ENCODE peak calls at places on chromosomes 3 and 15, in seven cellular contexts. One of them, this sample, is unnamed.

GRCh38 chr3:171339606-171340005 is 120.6 kb downstream of the TNIK start:
- DNase-seq in PC-9: no peak
- DNase-seq in H1: no peak
- DNase-seq in adrenal gland: no peak
- DNase-seq in Karpas-422: no peak
- DNase-seq in A673: no peak
- DNase-seq in pancreas: peak; percentile 87
- DNase-seq in this sample: peak; percentile 75

GRCh38 chr3:104933981-104934380 is 432.7 kb upstream of the ALCAM start:
- DNase-seq in PC-9: no peak
- DNase-seq in pancreas: no peak
- DNase-seq in H1: no peak
- DNase-seq in A673: no peak
- DNase-seq in Karpas-422: no peak
- DNase-seq in adrenal gland: no peak
- DNase-seq in this sample: no peak

GRCh38 chr15:35603298-35603697 is 57.3 kb upstream of the DPH6 start:
- DNase-seq in adrenal gland: no peak
- DNase-seq in H1: no peak
- DNase-seq in pancreas: no peak
- DNase-seq in Karpas-422: no peak
- DNase-seq in PC-9: no peak
- DNase-seq in A673: no peak
- DNase-seq in this sample: no peak

GRCh38 chr3:124707667-124708066 is 22.6 kb upstream of the UMPS start:
- DNase-seq in pancreas: no peak
- DNase-seq in H1: no peak
- DNase-seq in A673: peak; percentile 96
- DNase-seq in PC-9: peak; percentile 35
- DNase-seq in Karpas-422: no peak
- DNase-seq in adrenal gland: no peak
- DNase-seq in this sample: no peak

GRCh38 chr3:54888162-54888561 is 39.7 kb downstream of the LRTM1 start:
- DNase-seq in pancreas: no peak
- DNase-seq in PC-9: no peak
- DNase-seq in Karpas-422: no peak
- DNase-seq in adrenal gland: no peak
- DNase-seq in H1: no peak
- DNase-seq in A673: no peak
- DNase-seq in this sample: no peak

GRCh38 chr3:43423142-43423541 is 136.8 kb downstream of the SNRK start:
- DNase-seq in Karpas-422: no peak
- DNase-seq in H1: no peak
- DNase-seq in PC-9: no peak
- DNase-seq in pancreas: peak; percentile 84
- DNase-seq in adrenal gland: peak; percentile 76
- DNase-seq in A673: peak; percentile 1
- DNase-seq in this sample: no peak

GRCh38 chr3:23666818-23667217 is 138.9 kb upstream of the UBE2E1 start:
- DNase-seq in adrenal gland: no peak
- DNase-seq in PC-9: no peak
- DNase-seq in Karpas-422: no peak
- DNase-seq in A673: no peak
- DNase-seq in H1: no peak
- DNase-seq in pancreas: no peak
- DNase-seq in this sample: no peak

GRCh38 chr3:153260681-153261080 is 98.7 kb downstream of the RAP2B start:
- DNase-seq in pancreas: no peak
- DNase-seq in adrenal gland: no peak
- DNase-seq in H1: no peak
- DNase-seq in A673: no peak
- DNase-seq in Karpas-422: no peak
- DNase-seq in PC-9: peak; percentile 46
- DNase-seq in this sample: peak; percentile 35

GRCh38 chr3:61979645-61980430 is 393.5 kb downstream of the FEZF2 start:
- DNase-seq in A673: peak; percentile 27
- DNase-seq in Karpas-422: no peak
- DNase-seq in pancreas: no peak
- DNase-seq in H1: no peak
- DNase-seq in PC-9: no peak
- DNase-seq in adrenal gland: no peak
- DNase-seq in this sample: no peak

GRCh38 chr3:66200147-66200546 is 20.7 kb upstream of the SLC25A26 start:
- DNase-seq in A673: peak; percentile 23
- DNase-seq in PC-9: no peak
- DNase-seq in Karpas-422: no peak
- DNase-seq in adrenal gland: no peak
- DNase-seq in pancreas: no peak
- DNase-seq in H1: no peak
- DNase-seq in this sample: no peak

GRCh38 chr3:123226549-123226948 is 24.8 kb downstream of the SEC22A start:
- DNase-seq in pancreas: no peak
- DNase-seq in PC-9: no peak
- DNase-seq in A673: no peak
- DNase-seq in adrenal gland: no peak
- DNase-seq in H1: no peak
- DNase-seq in Karpas-422: no peak
- DNase-seq in this sample: no peak

GRCh38 chr3:134427400-134428111 is 53.3 kb upstream of the AMOTL2 start:
- DNase-seq in Karpas-422: no peak
- DNase-seq in adrenal gland: no peak
- DNase-seq in pancreas: peak; percentile 38
- DNase-seq in H1: no peak
- DNase-seq in PC-9: peak; percentile 93
- DNase-seq in A673: no peak
- DNase-seq in this sample: no peak

GRCh38 chr3:106454497-106454896 is 585.7 kb upstream of the CBLB start:
- DNase-seq in adrenal gland: no peak
- DNase-seq in A673: no peak
- DNase-seq in PC-9: no peak
- DNase-seq in H1: no peak
- DNase-seq in Karpas-422: no peak
- DNase-seq in pancreas: no peak
- DNase-seq in this sample: no peak

GRCh38 chr15:60972301-60972700 is 256.8 kb downstream of the RORA start:
- DNase-seq in pancreas: no peak
- DNase-seq in H1: no peak
- DNase-seq in A673: no peak
- DNase-seq in adrenal gland: no peak
- DNase-seq in PC-9: no peak
- DNase-seq in Karpas-422: no peak
- DNase-seq in this sample: no peak

GRCh38 chr3:186609247-186609868 is 3.5 kb upstream of the AHSG start:
- DNase-seq in adrenal gland: no peak
- DNase-seq in H1: no peak
- DNase-seq in PC-9: peak; percentile 42
- DNase-seq in A673: no peak
- DNase-seq in pancreas: peak; percentile 64
- DNase-seq in Karpas-422: peak; percentile 84
- DNase-seq in this sample: no peak

GRCh38 chr3:39099738-39100499 is 7.5 kb downstream of the GORASP1 start:
- DNase-seq in pancreas: no peak
- DNase-seq in Karpas-422: no peak
- DNase-seq in H1: peak; percentile 35
- DNase-seq in PC-9: no peak
- DNase-seq in A673: no peak
- DNase-seq in adrenal gland: no peak
- DNase-seq in this sample: no peak

GRCh38 chr15:67107014-67107812 is 41.8 kb downstream of the SMAD3 start:
- DNase-seq in pancreas: peak; percentile 86
- DNase-seq in A673: peak; percentile 70
- DNase-seq in H1: no peak
- DNase-seq in adrenal gland: peak; percentile 50
- DNase-seq in PC-9: peak; percentile 86
- DNase-seq in Karpas-422: no peak
- DNase-seq in this sample: peak; percentile 72

GRCh38 chr3:190996376-190996775 is 133.9 kb upstream of the GMNC start:
- DNase-seq in pancreas: no peak
- DNase-seq in Karpas-422: no peak
- DNase-seq in H1: no peak
- DNase-seq in A673: no peak
- DNase-seq in adrenal gland: no peak
- DNase-seq in PC-9: no peak
- DNase-seq in this sample: no peak

GRCh38 chr15:38885477-38885952 is 320.9 kb upstream of the RASGRP1 start:
- DNase-seq in PC-9: no peak
- DNase-seq in H1: no peak
- DNase-seq in adrenal gland: no peak
- DNase-seq in A673: no peak
- DNase-seq in pancreas: no peak
- DNase-seq in Karpas-422: no peak
- DNase-seq in this sample: no peak

GRCh38 chr15:65330934-65331645 is 26.6 kb downstream of the RNU5B-1 start:
- DNase-seq in Karpas-422: no peak
- DNase-seq in A673: no peak
- DNase-seq in H1: no peak
- DNase-seq in adrenal gland: no peak
- DNase-seq in PC-9: no peak
- DNase-seq in pancreas: no peak
- DNase-seq in this sample: no peak

GRCh38 chr3:48334605-48335004 is 1.1 kb upstream of the SPINK8 start:
- DNase-seq in Karpas-422: no peak
- DNase-seq in pancreas: no peak
- DNase-seq in adrenal gland: no peak
- DNase-seq in A673: no peak
- DNase-seq in PC-9: no peak
- DNase-seq in H1: no peak
- DNase-seq in this sample: no peak
- H3K27ac ChIP-seq in Karpas-422: no peak overlapping the region
- H3K27ac ChIP-seq in pancreas: no peak overlapping the region
- H3K27ac ChIP-seq in adrenal gland: no peak overlapping the region
- H3K27ac ChIP-seq in A673: no peak overlapping the region
- H3K27ac ChIP-seq in PC-9: no peak overlapping the region
- H3K27ac ChIP-seq in H1: no peak overlapping the region
- H3K27ac ChIP-seq in this sample: no peak overlapping the region

GRCh38 chr3:9403463-9403862 is 6.0 kb downstream of the SETD5 start:
- DNase-seq in pancreas: no peak
- DNase-seq in H1: no peak
- DNase-seq in A673: no peak
- DNase-seq in PC-9: no peak
- DNase-seq in adrenal gland: no peak
- DNase-seq in Karpas-422: no peak
- DNase-seq in this sample: no peak
- H3K4me1 ChIP-seq in pancreas: peaks cover 70% of the 10 kb centered on the region
- H3K4me1 ChIP-seq in H1: peaks cover 31% of the 10 kb centered on the region
- H3K4me1 ChIP-seq in A673: peaks cover 62% of the 10 kb centered on the region
- H3K4me1 ChIP-seq in PC-9: peaks cover 60% of the 10 kb centered on the region
- H3K4me1 ChIP-seq in adrenal gland: peaks cover 93% of the 10 kb centered on the region
- H3K4me1 ChIP-seq in Karpas-422: peaks cover 95% of the 10 kb centered on the region
- H3K4me1 ChIP-seq in this sample: peaks cover 35% of the 10 kb centered on the region

GRCh38 chr15:43492673-43493601 is at the start of gene TP53BP1:
- DNase-seq in adrenal gland: peak; percentile 96
- DNase-seq in A673: peak; percentile 98
- DNase-seq in H1: peak; percentile 95
- DNase-seq in PC-9: peak; percentile 94
- DNase-seq in Karpas-422: peak; percentile 97
- DNase-seq in pancreas: peak; percentile 94
- DNase-seq in this sample: peak; percentile 97

GRCh38 chr15:43498988-43499387 is 6.0 kb upstream of the TP53BP1 start:
- DNase-seq in A673: no peak
- DNase-seq in adrenal gland: no peak
- DNase-seq in pancreas: no peak
- DNase-seq in H1: no peak
- DNase-seq in Karpas-422: peak; percentile 39
- DNase-seq in PC-9: no peak
- DNase-seq in this sample: no peak

GRCh38 chr15:43492266-43492665 is 690 bp downstream of the TP53BP1 start:
- DNase-seq in PC-9: no peak
- DNase-seq in pancreas: no peak
- DNase-seq in adrenal gland: no peak
- DNase-seq in A673: no peak
- DNase-seq in Karpas-422: peak; percentile 48
- DNase-seq in H1: no peak
- DNase-seq in this sample: no peak

GRCh38 chr15:43488790-43489585 is 4.0 kb downstream of the TP53BP1 start:
- DNase-seq in pancreas: no peak
- DNase-seq in adrenal gland: no peak
- DNase-seq in H1: no peak
- DNase-seq in Karpas-422: peak; percentile 16
- DNase-seq in PC-9: no peak
- DNase-seq in A673: no peak
- DNase-seq in this sample: no peak

GRCh38 chr15:43493687-43494472 is 924 bp upstream of the TP53BP1 start:
- DNase-seq in Karpas-422: peak; percentile 12
- DNase-seq in H1: no peak
- DNase-seq in pancreas: no peak
- DNase-seq in A673: no peak
- DNase-seq in adrenal gland: no peak
- DNase-seq in PC-9: no peak
- DNase-seq in this sample: no peak
- H3K4me3 ChIP-seq in Karpas-422: peak overlapping the region; percentile 91
- H3K4me3 ChIP-seq in H1: peak overlapping the region; percentile 80
- H3K4me3 ChIP-seq in pancreas: peak overlapping the region; percentile 78
- H3K4me3 ChIP-seq in A673: peak overlapping the region; percentile 93
- H3K4me3 ChIP-seq in adrenal gland: peak overlapping the region; percentile 90
- H3K4me3 ChIP-seq in PC-9: peak overlapping the region; percentile 57
- H3K4me3 ChIP-seq in this sample: no peak overlapping the region

GRCh38 chr3:50583897-50584296 is 14.6 kb downstream of the HEMK1 start:
- DNase-seq in A673: no peak
- DNase-seq in adrenal gland: no peak
- DNase-seq in Karpas-422: no peak
- DNase-seq in H1: no peak
- DNase-seq in pancreas: peak; percentile 88
- DNase-seq in PC-9: no peak
- DNase-seq in this sample: peak; percentile 89

GRCh38 chr3:50581459-50581842 is 12.1 kb downstream of the HEMK1 start:
- DNase-seq in A673: no peak
- DNase-seq in H1: no peak
- DNase-seq in adrenal gland: no peak
- DNase-seq in pancreas: no peak
- DNase-seq in PC-9: no peak
- DNase-seq in Karpas-422: no peak
- DNase-seq in this sample: no peak

GRCh38 chr3:50584391-50584790 is 15.1 kb downstream of the HEMK1 start:
- DNase-seq in A673: no peak
- DNase-seq in adrenal gland: no peak
- DNase-seq in pancreas: no peak
- DNase-seq in Karpas-422: no peak
- DNase-seq in H1: no peak
- DNase-seq in PC-9: no peak
- DNase-seq in this sample: no peak

GRCh38 chr3:50580683-50581458 is 11.5 kb downstream of the HEMK1 start:
- DNase-seq in pancreas: peak; percentile 53
- DNase-seq in adrenal gland: no peak
- DNase-seq in H1: no peak
- DNase-seq in PC-9: no peak
- DNase-seq in Karpas-422: no peak
- DNase-seq in A673: no peak
- DNase-seq in this sample: no peak

DNA sequence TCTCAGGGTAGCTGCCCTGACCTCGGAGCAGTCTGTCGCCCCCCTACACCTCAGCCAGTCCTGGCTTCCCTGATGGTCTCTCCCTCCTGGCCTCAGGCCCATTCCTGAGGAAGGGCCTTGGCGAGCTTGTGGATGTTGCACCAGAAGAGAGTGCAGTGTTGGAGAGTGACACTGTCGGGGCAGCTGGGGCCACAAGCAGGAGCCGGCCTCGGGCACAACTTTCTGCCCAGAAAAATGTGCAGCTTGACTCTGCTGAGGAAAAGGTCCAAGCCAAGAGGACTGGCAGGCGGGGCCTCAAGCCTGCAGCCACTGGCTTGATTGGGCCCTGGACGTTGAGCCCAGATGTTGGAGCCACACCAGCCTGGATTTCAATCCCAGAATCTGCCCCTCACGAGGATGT is 12.8 kb downstream of the HEMK1 start:
- DNase-seq in Karpas-422: no peak
- DNase-seq in H1: no peak
- DNase-seq in A673: no peak
- DNase-seq in PC-9: no peak
- DNase-seq in adrenal gland: no peak
- DNase-seq in pancreas: no peak
- DNase-seq in this sample: no peak
- H3K27ac ChIP-seq in Karpas-422: no peak overlapping the region
- H3K27ac ChIP-seq in H1: no peak overlapping the region
- H3K27ac ChIP-seq in A673: no peak overlapping the region
- H3K27ac ChIP-seq in PC-9: no peak overlapping the region
- H3K27ac ChIP-seq in adrenal gland: no peak overlapping the region
- H3K27ac ChIP-seq in pancreas: no peak overlapping the region
- H3K27ac ChIP-seq in this sample: peak overlapping the region; percentile 82

This sample was measured in lung.